ENCODE peak calls at places on chromosomes 4 and X, in nine cellular contexts. Q, D, C, R, G, L, E, A and U are unnamed samples.

GRCh38 chr4:8846046-8846720 is 25.5 kb downstream of the HMX1 start:
- DNase-seq in R (no peak), A (no peak), G (no peak), Q (no peak), E (no peak), L (no peak), D (peak; percentile 27), C (no peak), U (no peak)

GRCh38 chr4:112910109-112910736 is 139.2 kb upstream of the ANK2 start:
- DNase-seq in L (no peak), G (no peak), Q (no peak), E (peak; percentile 37), R (no peak), A (peak; percentile 89), D (no peak), C (no peak), U (peak; percentile 73)

GRCh38 chr4:149830823-149831222 is 15.2 kb upstream of the IQCM start:
- DNase-seq in E (no peak), C (no peak), L (no peak), Q (no peak), R (no peak), D (no peak), G (no peak), A (no peak), U (peak; percentile 11)

GRCh38 chr4:113278324-113278934 is 229.0 kb downstream of the ANK2 start:
- DNase-seq in R (peak; percentile 91), A (peak; percentile 87), E (peak; percentile 57), C (peak; percentile 79), G (peak; percentile 53), D (peak; percentile 58), Q (peak; percentile 37), L (peak; percentile 49), U (peak; percentile 83)

GRCh38 chr4:139550724-139551429 is 5.1 kb downstream of the SETD7 start:
- DNase-seq in D (no peak), R (no peak), Q (no peak), C (no peak), G (no peak), L (no peak), E (no peak), A (peak; percentile 74), U (peak; percentile 37)

GRCh38 chr4:73883306-73883705 is 14.1 kb downstream of the CXCL1 start:
- DNase-seq in E (no peak), G (no peak), L (no peak), Q (no peak), C (no peak), R (peak; percentile 16), D (no peak), A (peak; percentile 74), U (peak; percentile 91)

GRCh38 chr4:146442801-146443200 is 78.9 kb downstream of the SLC10A7 start:
- DNase-seq in Q (no peak), E (no peak), D (no peak), R (no peak), A (peak; percentile 46), L (no peak), C (no peak), G (no peak), U (peak; percentile 70)

GRCh38 chrX:26851981-26852380 is 611.2 kb downstream of the PPP4R3C start:
- DNase-seq in L (no peak), R (peak; percentile 84), A (peak; percentile 21), D (no peak), E (peak; percentile 0), C (no peak), G (no peak), Q (no peak), U (peak; percentile 0)